ENCODE peak calls at places on chromosome 16, in seven cellular contexts. Z, J, Y, L, V, I and C are unnamed samples.

GRCh38 chr16:76583466-76583865 is 306.3 kb downstream of the CNTNAP4 start:
- DNase-seq in L (no peak), Z (no peak), J (peak; percentile 94), Y (no peak), I (peak; percentile 73), V (no peak), C (no peak)

GRCh38 chr16:22624759-22625533 is 114.3 kb downstream of the NPIPB5 start:
- DNase-seq in V (no peak), L (no peak), I (no peak), Z (no peak), J (no peak), Y (no peak), C (no peak)

GRCh38 chr16:73185737-73186136 is 137.8 kb upstream of the ZFHX3 start:
- DNase-seq in I (no peak), Z (no peak), Y (no peak), L (no peak), V (no peak), J (no peak), C (no peak)

GRCh38 chr16:89431158-89431584 is 59.2 kb downstream of the ANKRD11 start:
- DNase-seq in I (no peak), J (no peak), L (no peak), Z (no peak), Y (peak; percentile 71), V (peak; percentile 92), C (peak; percentile 59)

GRCh38 chr16:49967012-49967559 is 57.9 kb upstream of the CNEP1R1 start:
- DNase-seq in Y (no peak), Z (no peak), L (no peak), J (no peak), I (no peak), V (no peak), C (no peak)

GRCh38 chr16:1820096-1820972 is 6.3 kb downstream of the HAGH start:
- DNase-seq in I (no peak), Y (no peak), V (no peak), L (no peak), J (no peak), Z (no peak), C (no peak)

GRCh38 chr16:70736454-70737376 is 50.9 kb upstream of the MTSS2 start:
- DNase-seq in Z (no peak), J (no peak), V (peak; percentile 54), I (no peak), Y (no peak), L (peak; percentile 38), C (no peak)

GRCh38 chr16:74623214-74623842 is 16.4 kb upstream of the GLG1 start:
- DNase-seq in Z (no peak), V (peak; percentile 71), Y (no peak), J (no peak), L (peak; percentile 71), I (no peak), C (no peak)

GRCh38 chr16:61306204-61306603 is 730.0 kb downstream of the CDH8 start:
- DNase-seq in J (no peak), Z (no peak), V (no peak), I (no peak), Y (no peak), L (no peak), C (no peak)

GRCh38 chr16:73427177-73427576 is 379.2 kb upstream of the ZFHX3 start:
- DNase-seq in V (no peak), L (no peak), J (no peak), Z (no peak), Y (no peak), I (no peak), C (no peak)

GRCh38 chr16:9091867-9092281 is 430 bp downstream of the HAPSTR1 start:
- DNase-seq in L (no peak), I (peak; percentile 12), Z (no peak), V (peak; percentile 63), J (no peak), Y (no peak), C (no peak)

GRCh38 chr16:49663081-49664057 is 192.5 kb downstream of the ZNF423 start:
- DNase-seq in J (no peak), I (no peak), Y (no peak), V (peak; percentile 57), Z (no peak), L (no peak), C (no peak)

GRCh38 chr16:80449332-80449731 is 91.5 kb upstream of the DYNLRB2 start:
- DNase-seq in I (no peak), L (no peak), Z (no peak), J (no peak), Y (no peak), V (no peak), C (no peak)

GRCh38 chr16:27515874-27516353 is 33.8 kb downstream of the GTF3C1 start:
- DNase-seq in I (no peak), V (peak; percentile 31), J (no peak), L (peak; percentile 72), Y (no peak), Z (no peak), C (no peak)

GRCh38 chr16:35480361-35480760 is 2020.9 kb downstream of the TP53TG3F start:
- DNase-seq in L (no peak), Z (no peak), J (no peak), I (no peak), V (no peak), Y (no peak), C (no peak)

GRCh38 chr16:5056347-5056746 is 9.4 kb downstream of the C16orf89 start:
- DNase-seq in L (peak; percentile 90), J (no peak), Z (peak; percentile 10), Y (no peak), I (no peak), V (peak; percentile 48), C (no peak)

GRCh38 chr16:57091990-57092785 is at the start of gene CPNE2:
- DNase-seq in V (peak; percentile 79), Y (no peak), L (peak; percentile 55), Z (no peak), I (peak; percentile 23), J (no peak), C (no peak)

GRCh38 chr16:58280846-58281301 is 14.0 kb downstream of the PRSS54 start:
- DNase-seq in I (no peak), J (no peak), L (peak; percentile 52), V (no peak), Z (no peak), Y (no peak), C (no peak)

GRCh38 chr16:48076455-48077012 is 79.3 kb downstream of the ABCC12 start:
- DNase-seq in I (peak; percentile 36), V (peak; percentile 86), L (no peak), J (no peak), Y (no peak), Z (no peak), C (peak; percentile 27)

GRCh38 chr16:72637306-72637705 is 410.6 kb downstream of the ZFHX3 start:
- DNase-seq in L (no peak), Y (peak; percentile 29), V (peak; percentile 87), Z (no peak), I (no peak), J (no peak), C (peak; percentile 5)

GRCh38 chr16:8481810-8482209 is 108.5 kb downstream of the TMEM114 start:
- DNase-seq in V (no peak), Z (no peak), I (no peak), J (no peak), L (no peak), Y (no peak), C (no peak)

GRCh38 chr16:13923703-13924298 is 3.8 kb downstream of the ERCC4 start:
- DNase-seq in I (peak; percentile 16), V (peak; percentile 67), Y (peak; percentile 22), L (peak; percentile 66), Z (no peak), J (peak; percentile 35), C (no peak)

GRCh38 chr16:85645021-85645589 is 32.0 kb downstream of the GSE1 start:
- DNase-seq in Y (no peak), L (no peak), J (no peak), I (no peak), Z (no peak), V (no peak), C (no peak)

GRCh38 chr16:12002447-12003006 is 26.0 kb downstream of the SNX29 start:
- DNase-seq in J (peak; percentile 65), Z (no peak), V (no peak), L (no peak), I (no peak), Y (no peak), C (no peak)

GRCh38 chr16:50368410-50369132 is at the start of gene BRD7:
- DNase-seq in I (peak; percentile 31), Z (peak; percentile 47), L (peak; percentile 70), V (peak; percentile 81), J (peak; percentile 30), Y (no peak), C (no peak)

GRCh38 chr16:19330801-19331484 is 45.4 kb downstream of the CLEC19A start:
- DNase-seq in L (peak; percentile 21), J (no peak), V (peak; percentile 24), I (peak; percentile 25), Z (no peak), Y (no peak), C (no peak)

GRCh38 chr16:24701521-24701951 is 27.9 kb upstream of the TNRC6A start:
- DNase-seq in L (no peak), Z (no peak), Y (peak; percentile 37), J (no peak), V (peak; percentile 82), I (no peak), C (peak; percentile 49)

GRCh38 chr16:81350306-81350615 is 35.5 kb downstream of the GAN start:
- DNase-seq in Y (no peak), Z (no peak), L (no peak), I (no peak), J (no peak), V (no peak), C (no peak)

GRCh38 chr16:69481901-69482341 is 57.5 kb downstream of the CYB5B start:
- DNase-seq in L (peak; percentile 47), I (no peak), V (peak; percentile 81), Z (no peak), J (no peak), Y (no peak), C (no peak)

GRCh38 chr16:27920391-27920891 is 143.1 kb downstream of the GSG1L start:
- DNase-seq in V (peak; percentile 8), Z (no peak), L (peak; percentile 86), I (peak; percentile 52), Y (no peak), J (peak; percentile 72), C (no peak)

GRCh38 chr16:12228607-12229499 is 252.3 kb downstream of the SNX29 start:
- DNase-seq in I (no peak), L (peak; percentile 87), Y (peak; percentile 72), Z (no peak), V (peak; percentile 90), J (peak; percentile 11), C (peak; percentile 60)

GRCh38 chr16:77977336-77977735 is 45.0 kb upstream of the CLEC3A start:
- DNase-seq in I (no peak), Y (no peak), V (no peak), L (no peak), Z (no peak), J (no peak), C (no peak)